ENCODE peak calls at places on chromosomes 16 and 17, in seven cellular contexts. B, M, V, H, Q, E and F are unnamed samples.

GRCh38 chr17:74015316-74015715 is 188.2 kb upstream of the RPL38 start:
- DNase-seq in B (no peak), M (no peak), V (no peak), H (no peak), Q (no peak), E (no peak), F (no peak)

GRCh38 chr16:51755039-51755501 is 604.0 kb upstream of the SALL1 start:
- DNase-seq in B (no peak), M (no peak), V (no peak), H (no peak), Q (no peak), E (no peak), F (no peak)

GRCh38 chr17:56897646-56898424 is 16.0 kb downstream of the TRIM25 start:
- DNase-seq in B (no peak), M (no peak), V (no peak), H (no peak), Q (no peak), E (no peak), F (no peak)

GRCh38 chr17:3808701-3809100 is 7.7 kb upstream of the ITGAE start:
- DNase-seq in B (no peak), M (no peak), V (no peak), H (no peak), Q (no peak), E (no peak), F (no peak)

GRCh38 chr16:57703416-57704010 is 8.9 kb downstream of the DRC7 start:
- DNase-seq in B (no peak), M (no peak), V (no peak), H (no peak), Q (no peak), E (no peak), F (no peak)

GRCh38 chr17:2302740-2303277 is 776 bp downstream of the SMG6 start:
- DNase-seq in B (no peak), M (no peak), V (no peak), H (no peak), Q (no peak), E (no peak), F (peak; percentile 18)

GRCh38 chr17:66275651-66276050 is 26.8 kb upstream of the PRKCA start:
- DNase-seq in B (peak; percentile 80), M (no peak), V (no peak), H (no peak), Q (peak; percentile 97), E (peak; percentile 9), F (peak; percentile 84)

GRCh38 chr17:606501-607243 is 108.0 kb downstream of the VPS53 start:
- DNase-seq in B (no peak), M (no peak), V (no peak), H (no peak), Q (no peak), E (no peak), F (no peak)

GRCh38 chr16:22973451-22973991 is 159.6 kb downstream of the HS3ST2 start:
- DNase-seq in B (no peak), M (no peak), V (no peak), H (no peak), Q (no peak), E (no peak), F (no peak)

GRCh38 chr16:21598676-21599157 is 660 bp upstream of the METTL9 start:
- DNase-seq in B (no peak), M (no peak), V (peak; percentile 20), H (peak; percentile 21), Q (no peak), E (peak; percentile 12), F (no peak)

DNA sequence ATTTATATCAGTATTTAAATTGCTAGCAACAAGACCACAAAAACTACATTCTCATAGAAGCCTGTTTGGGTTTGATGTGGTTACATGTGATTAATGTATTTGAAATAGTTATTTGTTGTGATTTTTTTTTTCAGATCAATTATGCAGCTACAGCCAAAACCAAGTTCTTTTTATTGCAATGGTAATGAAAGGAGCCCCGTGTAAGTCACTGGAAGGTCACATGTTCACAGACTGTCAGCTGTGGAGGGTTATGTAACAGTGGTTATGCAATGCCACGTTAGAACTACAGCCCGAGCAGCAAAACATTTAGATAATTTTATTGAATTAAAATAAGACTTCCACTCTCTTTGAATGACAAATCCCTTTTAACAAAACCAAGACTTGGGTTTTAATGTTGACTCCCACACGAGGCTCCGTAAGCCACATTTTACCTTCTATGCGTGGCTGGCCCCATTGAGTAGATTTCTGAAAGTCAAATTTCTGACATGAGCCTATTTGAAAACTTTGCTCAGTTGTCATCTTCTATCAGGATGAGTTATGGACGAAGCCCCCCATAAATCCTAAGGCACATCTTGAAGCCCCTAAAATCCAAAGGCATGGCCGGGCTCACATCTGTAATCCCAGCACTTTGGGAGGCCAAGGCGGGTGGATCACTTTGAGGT is 41.8 kb upstream of the SEC14L1 start:
- DNase-seq in B (peak; percentile 57), M (peak; percentile 77), V (no peak), H (peak; percentile 78), Q (no peak), E (peak; percentile 78), F (no peak)
- TF ChIP-seq POLR2A in B (no peak), M (no peak), V (no peak), H (no peak), Q (no peak), E (no peak), F (no peak)

DNA sequence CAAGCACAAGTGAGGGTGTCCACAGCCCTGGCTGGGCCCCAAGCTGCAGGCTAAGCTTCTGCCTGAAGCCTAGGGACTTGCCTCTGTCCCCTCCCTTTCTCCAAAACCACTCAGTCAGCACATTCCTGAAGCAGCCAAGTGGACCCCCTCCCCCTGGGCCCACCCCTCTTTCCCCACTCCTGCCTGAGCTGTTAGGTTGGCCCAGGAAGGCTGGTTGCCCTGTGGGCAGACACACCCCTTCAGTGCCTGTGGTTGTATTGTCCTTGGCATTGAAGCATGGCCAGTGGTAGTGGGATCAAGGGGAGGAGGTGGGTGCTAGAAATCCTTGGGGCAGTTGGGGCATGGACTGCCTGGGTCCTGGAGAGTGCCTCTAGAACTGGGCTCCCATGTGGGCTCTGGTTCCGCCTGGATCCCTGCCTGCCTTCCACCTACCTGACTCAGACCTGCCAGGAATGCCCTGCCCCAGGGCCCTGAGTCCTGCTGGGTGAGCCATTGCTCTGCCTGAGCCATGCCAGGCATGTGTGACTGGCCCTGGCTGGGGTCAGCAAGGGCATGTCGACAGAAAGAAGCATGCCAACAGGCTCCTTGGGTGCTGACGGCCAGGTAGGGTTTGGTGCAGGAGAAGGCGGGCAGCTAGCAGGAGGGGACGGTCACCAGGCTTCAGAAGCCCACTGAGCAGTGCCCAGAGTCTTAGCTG is 2.1 kb downstream of the TRAF4 start:
- DNase-seq in B (no peak), M (no peak), V (no peak), H (no peak), Q (no peak), E (peak; percentile 65), F (peak; percentile 83)
- TF ChIP-seq POLR2A in B (no peak), M (no peak), V (no peak), H (no peak), Q (no peak), E (no peak), F (no peak)

GRCh38 chr16:73149329-73149728 is 101.4 kb upstream of the ZFHX3 start:
- DNase-seq in B (peak; percentile 39), M (no peak), V (no peak), H (no peak), Q (no peak), E (peak; percentile 32), F (no peak)
- TF ChIP-seq POLR2A in B (no peak), M (no peak), V (no peak), H (no peak), Q (no peak), E (no peak), F (no peak)

DNA sequence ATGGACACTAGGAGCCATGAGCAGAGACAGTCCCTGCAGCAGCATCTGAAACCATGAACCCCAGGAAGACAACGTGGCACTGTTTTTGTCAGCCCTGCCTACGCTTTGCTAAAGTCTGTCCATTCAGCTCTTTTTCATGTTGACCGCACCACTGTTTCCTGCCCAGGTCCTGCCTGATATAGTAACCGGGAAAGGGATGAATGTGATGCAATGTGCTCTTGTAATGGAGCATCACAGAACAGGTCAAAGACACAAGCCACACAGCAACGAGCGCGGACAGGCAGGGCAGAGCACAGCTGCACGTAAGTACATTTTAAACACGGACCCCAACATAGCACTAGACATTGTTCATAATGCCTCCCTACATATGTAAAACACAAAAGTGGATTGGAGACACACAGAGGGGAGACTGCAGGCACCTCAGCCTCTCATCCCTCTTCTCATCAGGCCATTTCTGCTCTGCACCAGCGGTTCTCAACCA is 16.9 kb upstream of the TNFRSF13B start:
- DNase-seq in B (no peak), M (no peak), V (no peak), H (no peak), Q (no peak), E (no peak), F (no peak)
- TF ChIP-seq POLR2A in B (no peak), M (no peak), V (no peak), H (no peak), Q (no peak), E (no peak), F (no peak)

GRCh38 chr17:14281530-14281929 is 19.4 kb upstream of the HS3ST3B1 start:
- DNase-seq in B (no peak), M (no peak), V (no peak), H (no peak), Q (no peak), E (no peak), F (no peak)

DNA sequence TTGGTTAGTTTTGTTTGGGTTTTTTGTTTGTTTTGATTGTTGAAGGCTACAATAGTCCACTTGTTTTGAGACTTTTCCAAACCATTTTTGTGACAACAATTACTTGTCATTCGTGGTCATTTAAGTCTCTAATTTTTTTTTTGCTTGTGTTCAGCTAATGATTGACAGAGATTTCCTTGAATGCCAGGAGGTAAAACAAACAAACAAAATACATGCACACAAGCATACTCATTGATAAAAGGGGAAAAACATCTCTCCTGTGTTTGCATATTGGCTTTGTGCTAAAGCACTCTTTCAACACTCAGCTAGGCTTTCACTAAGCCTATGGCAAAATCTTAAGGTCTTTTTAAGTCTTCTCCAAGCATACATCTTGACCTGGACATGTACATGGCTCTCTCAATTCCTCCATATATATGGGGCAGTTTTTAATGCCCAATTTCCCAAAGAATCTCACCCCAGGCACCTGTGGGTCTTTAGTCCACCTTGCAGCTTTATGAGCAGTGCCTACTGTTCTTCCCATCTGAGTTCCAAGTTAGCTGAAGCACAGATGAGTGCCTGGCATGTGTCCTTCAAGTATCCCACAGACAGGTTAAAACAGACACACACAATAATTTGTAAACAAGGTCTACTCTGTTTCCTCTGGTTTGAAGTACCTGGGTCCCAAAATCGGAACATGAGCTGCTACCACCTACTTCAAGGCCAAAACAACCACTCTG is 24.2 kb upstream of the HS3ST3B1 start:
- DNase-seq in B (peak; percentile 84), M (no peak), V (no peak), H (no peak), Q (no peak), E (no peak), F (no peak)
- TF ChIP-seq POLR2A in B (no peak), M (no peak), V (no peak), H (no peak), Q (no peak), E (no peak), F (no peak)

GRCh38 chr17:44925731-44926697 is 10.7 kb upstream of the GFAP start:
- DNase-seq in B (no peak), M (no peak), V (no peak), H (no peak), Q (no peak), E (no peak), F (no peak)
- TF ChIP-seq POLR2A in B (no peak), M (no peak), V (peak; percentile 38), H (no peak), Q (no peak), E (no peak), F (no peak)

GRCh38 chr17:28864991-28865849 is 10.4 kb downstream of the ERAL1 start:
- DNase-seq in B (peak; percentile 37), M (no peak), V (peak; percentile 98), H (no peak), Q (no peak), E (no peak), F (no peak)
- TF ChIP-seq POLR2A in B (no peak), M (no peak), V (peak; percentile 21), H (no peak), Q (no peak), E (no peak), F (no peak)